ENCODE peak calls at places on chromosomes 5 and 9, in seven cellular contexts. E, V, D, J, K, F and G are unnamed samples.

GRCh38 chr5:176647870-176648466 is 684 bp downstream of the TSPAN17 start:
- DNase-seq in D (peak; percentile 11), E (peak; percentile 79), F (peak; percentile 68), K (no peak), J (peak; percentile 77), V (peak; percentile 72), G (no peak)

GRCh38 chr9:12464910-12465512 is 228.2 kb upstream of the TYRP1 start:
- DNase-seq in V (no peak), J (no peak), K (no peak), F (no peak), D (no peak), E (no peak), G (no peak)

GRCh38 chr5:136686192-136686872 is 321.0 kb upstream of the TRPC7 start:
- DNase-seq in E (no peak), J (no peak), K (no peak), D (no peak), F (no peak), V (no peak), G (no peak)

GRCh38 chr9:96163141-96163540 is 138.8 kb downstream of the HSD17B3 start:
- DNase-seq in V (no peak), D (no peak), J (no peak), E (no peak), K (no peak), F (no peak), G (no peak)

GRCh38 chr5:144276034-144276822 is 105.6 kb downstream of the KCTD16 start:
- DNase-seq in K (no peak), D (no peak), E (no peak), J (no peak), V (no peak), F (no peak), G (no peak)

GRCh38 chr5:58235279-58235678 is 224.6 kb downstream of the PLK2 start:
- DNase-seq in J (no peak), V (no peak), F (no peak), K (no peak), D (no peak), E (no peak), G (no peak)

GRCh38 chr9:116924462-116925110 is 237.5 kb downstream of the TRIM32 start:
- DNase-seq in V (no peak), J (no peak), D (no peak), E (no peak), F (no peak), K (no peak), G (no peak)

GRCh38 chr9:98867434-98868168 is 60.1 kb downstream of the GALNT12 start:
- DNase-seq in K (no peak), V (peak; percentile 73), F (peak; percentile 68), J (peak; percentile 86), D (peak; percentile 72), E (peak; percentile 55), G (no peak)

GRCh38 chr9:116193636-116194035 is 40.0 kb downstream of the PAPPA start:
- DNase-seq in E (no peak), F (no peak), K (no peak), V (no peak), J (no peak), D (no peak), G (no peak)

GRCh38 chr5:98470747-98471146 is 302.7 kb upstream of the RGMB start:
- DNase-seq in V (no peak), F (no peak), D (no peak), E (no peak), K (no peak), J (no peak), G (no peak)

GRCh38 chr5:53512539-53512938 is 32.1 kb downstream of the FST start:
- DNase-seq in V (no peak), K (no peak), D (no peak), F (no peak), J (no peak), E (no peak), G (no peak)

DNA sequence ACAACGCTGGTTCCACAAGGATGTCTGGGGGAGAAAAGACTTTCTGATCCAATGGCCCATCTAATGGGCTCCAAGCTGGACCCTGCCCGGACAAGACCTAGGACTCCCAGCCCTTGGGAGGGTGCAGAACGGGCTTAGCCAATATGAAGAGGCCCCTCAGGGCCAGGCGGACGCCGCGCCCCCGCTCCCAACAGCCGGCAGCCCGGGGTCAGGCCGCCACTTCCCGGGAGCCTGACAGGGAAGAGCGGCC is 493 bp downstream of the P4HA2 start:
- DNase-seq in J (no peak), E (no peak), V (no peak), F (no peak), D (no peak), K (no peak), G (no peak)
- TF ChIP-seq CTCF in J (no peak), E (no peak), V (no peak), F (no peak), D (peak; percentile 41), K (no peak), G (no peak)

GRCh38 chr9:133048595-133048994 is 13.2 kb upstream of the CEL start:
- DNase-seq in K (no peak), J (no peak), D (no peak), E (peak; percentile 60), F (peak; percentile 31), V (peak; percentile 62), G (no peak)
- H3K36me3 ChIP-seq in K (peaks cover 42% of the 10 kb centered on the region), J (peaks cover 96% of the 10 kb centered on the region), D (peaks cover 77% of the 10 kb centered on the region), E (peaks cover 100% of the 10 kb centered on the region), F (no peaks in the 10 kb centered on the region), V (no peaks in the 10 kb centered on the region), G (peaks cover 86% of the 10 kb centered on the region)

DNA sequence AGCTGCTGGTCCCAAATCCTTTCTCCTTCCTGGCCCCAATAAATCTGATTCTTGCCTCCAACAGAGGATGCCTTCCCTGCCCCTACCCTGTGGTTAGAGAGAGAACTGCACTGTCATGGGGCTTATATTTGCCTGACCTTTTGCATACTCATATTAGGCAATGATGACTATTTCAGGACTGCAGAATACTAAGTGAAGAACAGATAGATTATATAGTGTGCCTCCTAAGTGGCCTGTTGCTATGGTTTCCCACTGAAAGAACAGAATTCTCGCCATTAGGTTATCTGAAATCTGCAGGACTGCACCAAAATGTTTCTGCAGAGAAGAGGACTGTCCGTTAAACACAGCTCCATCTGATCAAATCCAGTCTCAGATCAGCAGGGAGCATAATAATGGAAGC is 87.3 kb upstream of the CCNG1 start:
- DNase-seq in E (no peak), V (no peak), D (no peak), F (no peak), J (no peak), K (no peak), G (no peak)
- TF ChIP-seq CTCF in E (no peak), V (no peak), D (no peak), F (peak; percentile 39), J (no peak), K (no peak), G (no peak)

GRCh38 chr5:1174122-1174936 is 27.1 kb upstream of the SLC6A19 start:
- DNase-seq in J (peak; percentile 77), E (peak; percentile 75), F (peak; percentile 55), V (peak; percentile 86), D (peak; percentile 23), K (no peak), G (no peak)
- H3K36me3 ChIP-seq in J (no peaks in the 10 kb centered on the region), E (no peaks in the 10 kb centered on the region), F (no peaks in the 10 kb centered on the region), V (no peaks in the 10 kb centered on the region), D (no peaks in the 10 kb centered on the region), K (no peaks in the 10 kb centered on the region), G (no peaks in the 10 kb centered on the region)